ENCODE peak calls at places on chromosomes 1 and 21, in five cellular contexts. W is left ventricle myocardium inferior; K is GM23248; Q is thoracic aorta; A is CD8-positive, alpha-beta T cell. Z is an unnamed sample. For H3K4me1, the result is how much of the 10 kb centered on the place peaks cover.

GRCh38 chr1:19797827-19798226 is 1.9 kb downstream of the TMCO4 start:
- DNase-seq in W (no peak), K (no peak), Q (no peak), A (no peak), Z (no peak)

GRCh38 chr1:202227273-202227672 is 33.7 kb downstream of the LGR6 start:
- DNase-seq in W (no peak), K (peak), Q (no peak), A (no peak), Z (no peak)

GRCh38 chr1:27724961-27725373 is 794 bp upstream of the FAM76A start:
- DNase-seq in W (peak), K (peak), Q (no peak), A (no peak), Z (no peak)

GRCh38 chr1:59748123-59748522 is 66.6 kb upstream of the HOOK1 start:
- DNase-seq in W (no peak), K (no peak), Q (no peak), A (no peak), Z (no peak)

GRCh38 chr1:37055631-37056030 is 21.3 kb upstream of the GRIK3 start:
- DNase-seq in W (no peak), K (no peak), Q (no peak), A (no peak), Z (no peak)

GRCh38 chr1:204438628-204439027 is 27.0 kb upstream of the PPP1R15B start:
- DNase-seq in W (no peak), K (peak), Q (peak), A (no peak), Z (no peak)

GRCh38 chr1:199549424-199549823 is 478.1 kb upstream of the NR5A2 start:
- DNase-seq in W (no peak), K (no peak), Q (no peak), A (no peak), Z (no peak)

GRCh38 chr1:25006770-25007169 is 76.7 kb upstream of the RUNX3 start:
- DNase-seq in W (no peak), K (no peak), Q (no peak), A (no peak), Z (no peak)

GRCh38 chr1:53549287-53549686 is 90.1 kb downstream of the DMRTB1 start:
- DNase-seq in W (no peak), K (no peak), Q (no peak), A (no peak), Z (no peak)

GRCh38 chr1:183869671-183870070 is 64.8 kb downstream of the RGL1 start:
- DNase-seq in W (no peak), K (no peak), Q (no peak), A (no peak), Z (no peak)

GRCh38 chr1:200889571-200889970 is 5.1 kb upstream of the INAVA start:
- DNase-seq in W (no peak), K (no peak), Q (no peak), A (no peak), Z (no peak)

GRCh38 chr1:53580739-53581475 is 121.7 kb downstream of the DMRTB1 start:
- DNase-seq in W (no peak), K (no peak), Q (no peak), A (no peak), Z (no peak)

GRCh38 chr1:64282353-64282752 is 78.9 kb downstream of the UBE2U start:
- DNase-seq in W (no peak), K (no peak), Q (no peak), A (no peak), Z (no peak)

GRCh38 chr21:29684106-29684505 is 255.7 kb downstream of the GRIK1 start:
- DNase-seq in W (no peak), K (no peak), Q (no peak), A (no peak), Z (no peak)

GRCh38 chr21:23801292-23801691 is 1806.0 kb downstream of the MRPL39 start:
- DNase-seq in W (no peak), K (no peak), Q (no peak), A (no peak), Z (no peak)

GRCh38 chr1:10948463-10948775 is 64.0 kb upstream of the TARDBP start:
- DNase-seq in W (no peak), K (no peak), Q (no peak), A (no peak), Z (no peak)

GRCh38 chr1:114353233-114353632 is 157.8 kb downstream of the TRIM33 start:
- DNase-seq in W (peak), K (peak), Q (no peak), A (no peak), Z (no peak)

GRCh38 chr1:53574621-53575020 is 115.4 kb downstream of the DMRTB1 start:
- DNase-seq in W (no peak), K (no peak), Q (no peak), A (no peak), Z (no peak)

GRCh38 chr21:42346866-42347600 is 3.8 kb downstream of the TFF2 start:
- DNase-seq in W (no peak), K (no peak), Q (no peak), A (no peak), Z (no peak)

DNA sequence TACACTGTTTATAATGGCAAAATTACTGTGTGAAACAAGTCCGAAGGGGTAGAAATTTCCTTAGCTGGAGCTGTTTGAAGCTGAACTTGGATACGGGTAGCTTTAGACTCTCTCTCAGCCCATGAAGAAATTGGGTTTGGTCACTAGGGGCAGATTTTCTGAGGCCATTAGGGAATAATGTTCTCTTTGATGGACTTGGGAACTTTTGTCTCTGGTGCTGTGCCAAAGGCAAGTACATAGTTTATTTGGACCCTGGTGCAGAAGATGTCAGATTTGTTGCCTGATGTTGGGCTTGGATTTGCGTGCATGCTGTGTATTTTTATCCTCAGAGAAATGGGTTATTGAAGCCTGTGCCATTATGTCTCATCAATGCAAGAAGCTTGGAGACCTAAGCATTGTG is 109.6 kb downstream of the VPS13D start:
- DNase-seq in W (no peak), K (peak), Q (no peak), A (no peak), Z (no peak)
- H3K4me1 ChIP-seq in W (half or more), K (under half), Q (under half), A (under half), Z (under half)

DNA sequence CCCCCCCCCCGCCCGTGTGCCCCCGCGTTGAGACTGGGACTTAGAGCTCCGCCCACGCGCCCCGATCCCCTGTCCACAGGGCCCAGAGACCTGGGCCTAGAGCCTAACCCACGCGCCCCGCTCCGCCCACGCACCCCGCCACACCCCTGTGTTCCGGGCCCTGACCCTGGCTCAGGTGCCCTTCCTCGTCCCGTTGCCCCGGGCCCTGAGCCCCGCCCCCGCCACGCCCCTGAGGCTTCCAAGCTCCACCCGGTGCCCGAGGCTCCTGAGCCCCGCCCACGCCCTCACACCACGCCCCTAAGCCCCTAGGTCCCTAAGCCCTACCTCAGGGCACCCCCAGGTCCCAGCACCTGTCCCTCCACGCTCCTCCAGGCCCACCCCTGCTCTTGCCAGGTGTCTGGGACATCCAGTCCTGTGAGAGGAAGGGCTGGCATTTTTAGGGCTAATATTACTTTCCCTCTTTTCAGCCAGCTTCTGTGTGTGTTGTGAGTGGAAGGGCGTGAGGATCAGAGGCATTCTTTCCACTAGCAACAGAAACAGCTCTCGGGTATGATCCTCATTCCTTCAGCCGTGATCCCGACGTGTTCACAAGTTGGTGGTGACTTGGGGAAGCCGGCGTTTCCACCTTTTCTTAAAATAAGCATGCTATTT is 614 bp upstream of the GPR157 start:
- DNase-seq in W (peak), K (peak), Q (peak), A (peak), Z (peak)
- H3K4me3 ChIP-seq in W (peak), K (peak), Q (peak), A (peak), Z (peak)

GRCh38 chr1:164596149-164596548 is 37.2 kb downstream of the PBX1 start:
- DNase-seq in W (no peak), K (no peak), Q (no peak), A (no peak), Z (no peak)
- H3K4me1 ChIP-seq in W (under half), K (under half), Q (under half), A (under half), Z (under half)

GRCh38 chr1:13892141-13892670 is 192.2 kb downstream of the PRDM2 start:
- DNase-seq in W (no peak), K (no peak), Q (no peak), A (no peak), Z (no peak)
- H3K4me3 ChIP-seq in W (peak), K (no peak), Q (peak), A (no peak), Z (no peak)

GRCh38 chr1:232624892-232625291 is 5.0 kb downstream of the SIPA1L2 start:
- DNase-seq in W (no peak), K (peak), Q (no peak), A (no peak), Z (no peak)

GRCh38 chr1:232621050-232621449 is 8.9 kb downstream of the SIPA1L2 start:
- DNase-seq in W (no peak), K (no peak), Q (no peak), A (no peak), Z (no peak)

GRCh38 chr1:232625319-232625868 is 4.5 kb downstream of the SIPA1L2 start:
- DNase-seq in W (no peak), K (no peak), Q (no peak), A (no peak), Z (no peak)

GRCh38 chr1:232622378-232622777 is 7.6 kb downstream of the SIPA1L2 start:
- DNase-seq in W (no peak), K (no peak), Q (no peak), A (no peak), Z (no peak)

GRCh38 chr1:232622981-232623380 is 7.0 kb downstream of the SIPA1L2 start:
- DNase-seq in W (no peak), K (no peak), Q (no peak), A (no peak), Z (no peak)
- H3K4me1 ChIP-seq in W (half or more), K (under half), Q (under half), A (under half), Z (under half)

Z was measured in CD4-positive, CD25-positive, alpha-beta regulatory T cell.